ENCODE peak calls at places on chromosomes 12 and 14, in ten cellular contexts. S is globus pallidus; L is colonic mucosa; K is anterior cingulate cortex; C is NCI-H2029; W is dermis blood vessel endothelial cell; A is transverse colon; F is ACHN; X is endodermal cell; I is effector memory CD4-positive, alpha-beta T cell. H is an unnamed sample.

GRCh38 chr14:102883028-102883953 is 39.2 kb upstream of the AMN start:
- DNase-seq in S (no peak), L (no peak), K (no peak), C (no peak), W (no peak), A (no peak), F (no peak), X (peak), I (no peak), H (no peak)

GRCh38 chr12:22700126-22700525 is 75.2 kb downstream of the ETNK1 start:
- DNase-seq in S (no peak), L (no peak), K (no peak), C (no peak), W (no peak), A (no peak), F (peak), X (no peak), I (no peak), H (peak)

GRCh38 chr12:108237272-108237671 is 101.8 kb downstream of the CMKLR1 start:
- DNase-seq in S (no peak), L (no peak), K (no peak), C (no peak), W (peak), A (no peak), F (no peak), X (peak), I (no peak), H (no peak)

GRCh38 chr14:83992857-83993256 is 1537.1 kb upstream of the FLRT2 start:
- DNase-seq in S (no peak), L (no peak), K (no peak), C (no peak), W (no peak), A (no peak), F (no peak), X (no peak), I (no peak), H (no peak)

GRCh38 chr14:75267141-75267601 is 11.5 kb upstream of the FOS start:
- DNase-seq in S (no peak), L (no peak), K (no peak), C (no peak), W (peak), A (no peak), F (no peak), X (no peak), I (no peak), H (no peak)

GRCh38 chr14:52044791-52045522 is 23.9 kb downstream of the NID2 start:
- DNase-seq in S (no peak), L (no peak), K (no peak), C (no peak), W (peak), A (no peak), F (no peak), X (no peak), I (no peak), H (no peak)

GRCh38 chr12:101642115-101643067 is 47.6 kb downstream of the MYBPC1 start:
- DNase-seq in S (no peak), L (peak), K (no peak), C (peak), W (no peak), A (peak), F (no peak), X (peak), I (no peak), H (no peak)

GRCh38 chr14:20493634-20494033 is 11.7 kb upstream of the RNASE10 start:
- DNase-seq in S (peak), L (peak), K (no peak), C (no peak), W (no peak), A (no peak), F (no peak), X (no peak), I (no peak), H (peak)

GRCh38 chr14:99786423-99787051 is 6.7 kb upstream of the EML1 start:
- DNase-seq in S (no peak), L (no peak), K (no peak), C (no peak), W (no peak), A (no peak), F (no peak), X (no peak), I (no peak), H (no peak)

GRCh38 chr12:68455676-68456345 is 123.6 kb upstream of the MDM1 start:
- DNase-seq in S (no peak), L (no peak), K (no peak), C (no peak), W (peak), A (no peak), F (no peak), X (no peak), I (no peak), H (no peak)

GRCh38 chr14:89617471-89618291 is 200.6 kb upstream of the FOXN3 start:
- DNase-seq in S (peak), L (peak), K (peak), C (no peak), W (peak), A (peak), F (no peak), X (peak), I (peak), H (no peak)

GRCh38 chr14:72439707-72440106 is 454.2 kb downstream of the DPF3 start:
- DNase-seq in S (no peak), L (no peak), K (no peak), C (no peak), W (no peak), A (no peak), F (no peak), X (no peak), I (no peak), H (peak)

GRCh38 chr12:64737539-64737938 is 21.7 kb downstream of the GNS start:
- DNase-seq in S (no peak), L (no peak), K (no peak), C (peak), W (no peak), A (no peak), F (no peak), X (no peak), I (peak), H (no peak)

GRCh38 chr12:95740751-95741150 is 49.8 kb downstream of the NTN4 start:
- DNase-seq in S (no peak), L (no peak), K (no peak), C (no peak), W (no peak), A (no peak), F (no peak), X (no peak), I (no peak), H (no peak)

GRCh38 chr14:46344327-46344937 is 307.1 kb downstream of the RPL10L start:
- DNase-seq in S (peak), L (no peak), K (no peak), C (no peak), W (peak), A (no peak), F (peak), X (peak), I (no peak), H (peak)

GRCh38 chr12:95547522-95548055 is 3.7 kb downstream of the USP44 start:
- DNase-seq in S (no peak), L (no peak), K (no peak), C (no peak), W (peak), A (no peak), F (peak), X (peak), I (no peak), H (no peak)

GRCh38 chr14:35292770-35293561 is 784 bp downstream of the PSMA6 start:
- DNase-seq in S (no peak), L (no peak), K (no peak), C (peak), W (no peak), A (no peak), F (peak), X (no peak), I (no peak), H (no peak)

GRCh38 chr12:113040722-113041168 is 15.8 kb upstream of the DTX1 start:
- DNase-seq in S (no peak), L (no peak), K (no peak), C (no peak), W (peak), A (peak), F (peak), X (no peak), I (no peak), H (no peak)

GRCh38 chr12:104524026-104524425 is 67.3 kb downstream of the CHST11 start:
- DNase-seq in S (no peak), L (no peak), K (no peak), C (peak), W (no peak), A (no peak), F (no peak), X (no peak), I (no peak), H (no peak)

GRCh38 chr14:100078216-100078780 is 13.1 kb downstream of the EVL start:
- DNase-seq in S (no peak), L (peak), K (no peak), C (no peak), W (no peak), A (no peak), F (no peak), X (no peak), I (no peak), H (no peak)

GRCh38 chr14:64572721-64573508 is 23.2 kb downstream of the PPP1R36 start:
- DNase-seq in S (peak), L (no peak), K (peak), C (no peak), W (no peak), A (no peak), F (no peak), X (no peak), I (no peak), H (no peak)

GRCh38 chr12:9796916-9797315 is 30.4 kb upstream of the KLRF1 start:
- DNase-seq in S (no peak), L (no peak), K (no peak), C (no peak), W (no peak), A (no peak), F (no peak), X (no peak), I (no peak), H (no peak)

GRCh38 chr12:80778005-80778541 is 61.4 kb downstream of the MYF5 start:
- DNase-seq in S (peak), L (peak), K (peak), C (peak), W (peak), A (peak), F (peak), X (no peak), I (no peak), H (peak)

GRCh38 chr12:84973026-84973425 is 60.4 kb upstream of the SLC6A15 start:
- DNase-seq in S (no peak), L (no peak), K (no peak), C (no peak), W (no peak), A (no peak), F (no peak), X (no peak), I (no peak), H (no peak)

GRCh38 chr12:67645571-67645970 is 3.0 kb upstream of the DYRK2 start:
- DNase-seq in S (no peak), L (no peak), K (no peak), C (no peak), W (no peak), A (no peak), F (no peak), X (no peak), I (no peak), H (no peak)

GRCh38 chr14:54688229-54688628 is 121.3 kb downstream of the SAMD4A start:
- DNase-seq in S (no peak), L (no peak), K (no peak), C (no peak), W (no peak), A (no peak), F (no peak), X (no peak), I (no peak), H (no peak)

GRCh38 chr12:113329022-113329790 is 5.7 kb downstream of the SLC8B1 start:
- DNase-seq in S (no peak), L (no peak), K (no peak), C (no peak), W (no peak), A (no peak), F (peak), X (no peak), I (no peak), H (no peak)

GRCh38 chr12:131213896-131214442 is 260.3 kb downstream of the ADGRD1 start:
- DNase-seq in S (no peak), L (no peak), K (no peak), C (no peak), W (no peak), A (no peak), F (no peak), X (no peak), I (no peak), H (no peak)

GRCh38 chr14:57486767-57487379 is 6.8 kb downstream of the CCDC198 start:
- DNase-seq in S (peak), L (no peak), K (no peak), C (peak), W (peak), A (no peak), F (peak), X (no peak), I (no peak), H (peak)

GRCh38 chr12:109310247-109311125 is 1.4 kb upstream of the FOXN4 start:
- DNase-seq in S (no peak), L (no peak), K (no peak), C (peak), W (no peak), A (no peak), F (no peak), X (peak), I (no peak), H (no peak)

GRCh38 chr12:51900323-51900889 is 6.9 kb upstream of the ACVRL1 start:
- DNase-seq in S (no peak), L (peak), K (no peak), C (no peak), W (no peak), A (no peak), F (no peak), X (no peak), I (no peak), H (no peak)

GRCh38 chr14:24196071-24197061 is 1.1 kb upstream of the TM9SF1 start:
- DNase-seq in S (no peak), L (no peak), K (no peak), C (no peak), W (peak), A (no peak), F (peak), X (no peak), I (no peak), H (peak)

GRCh38 chr14:53509227-53509822 is 356.2 kb upstream of the DDHD1 start:
- DNase-seq in S (no peak), L (peak), K (no peak), C (no peak), W (no peak), A (peak), F (no peak), X (no peak), I (no peak), H (no peak)

GRCh38 chr12:118035194-118036041 is 18.9 kb downstream of the RFC5 start:
- DNase-seq in S (no peak), L (peak), K (no peak), C (peak), W (peak), A (peak), F (peak), X (peak), I (no peak), H (no peak)

GRCh38 chr12:81078469-81079196 is 754 bp downstream of the ACSS3 start:
- DNase-seq in S (no peak), L (no peak), K (no peak), C (no peak), W (peak), A (no peak), F (peak), X (peak), I (no peak), H (no peak)

GRCh38 chr12:22631863-22632463 is 7.0 kb downstream of the ETNK1 start:
- DNase-seq in S (peak), L (no peak), K (no peak), C (no peak), W (peak), A (no peak), F (peak), X (no peak), I (no peak), H (peak)

H was measured in Kasumi-1.